ENCODE peak calls at places on chromosomes 1 and 21, in eight cellular contexts. F is cardiac muscle cell; Y is stimulated activated CD4-positive, alpha-beta T cell treated with anti-CD3 and anti-CD28 coated beads, Interleukin-12 subunit alpha, Interleukin-12 subunit beta, amount 100 ng/mL, for 48 hours; A is skeletal muscle cell; X is AG09319; J is heart right ventricle; H is T-helper 2 cell; P is mesenteric fat pad. C is an unnamed sample.

GRCh38 chr1:201186212-201186611 is 4.4 kb upstream of the IGFN1 start:
- DNase-seq in X (no peak), A (no peak), P (no peak), J (no peak), F (no peak), H (no peak), Y (no peak), C (no peak)

GRCh38 chr21:44067011-44067839 is 40.0 kb upstream of the PWP2 start:
- DNase-seq in F (no peak), A (no peak), Y (no peak), H (no peak), J (no peak), P (peak), X (no peak), C (no peak)

GRCh38 chr1:161082996-161083742 is 6.2 kb downstream of the NECTIN4 start:
- DNase-seq in A (peak), P (no peak), X (peak), H (no peak), Y (no peak), J (no peak), F (no peak), C (no peak)

GRCh38 chr1:232111616-232112015 is 485.0 kb downstream of the DISC1 start:
- DNase-seq in H (no peak), J (no peak), Y (no peak), X (no peak), F (no peak), P (no peak), A (no peak), C (no peak)

GRCh38 chr1:119012383-119012782 is 24.2 kb upstream of the TBX15 start:
- DNase-seq in A (no peak), Y (no peak), P (no peak), X (no peak), J (no peak), H (no peak), F (no peak), C (no peak)

GRCh38 chr1:204174958-204175357 is 8.8 kb upstream of the REN start:
- DNase-seq in Y (no peak), J (no peak), X (no peak), A (no peak), P (no peak), F (no peak), H (no peak), C (no peak)

GRCh38 chr1:229696385-229696784 is 70.3 kb downstream of the URB2 start:
- DNase-seq in H (no peak), F (no peak), X (no peak), Y (no peak), J (no peak), P (no peak), A (no peak), C (no peak)

GRCh38 chr1:193558491-193559028 is 372.1 kb upstream of the B3GALT2 start:
- DNase-seq in F (no peak), A (peak), X (no peak), J (no peak), H (peak), P (no peak), Y (no peak), C (no peak)

GRCh38 chr1:44029260-44029910 is 1.9 kb downstream of the SLC6A9 start:
- DNase-seq in A (no peak), X (no peak), J (peak), H (no peak), F (peak), Y (no peak), P (no peak), C (peak)

GRCh38 chr1:150972417-150972940 is 2.2 kb downstream of the CERS2 start:
- DNase-seq in Y (no peak), J (no peak), A (no peak), F (no peak), X (no peak), H (no peak), P (no peak), C (no peak)

GRCh38 chr1:110443393-110443918 is 7.5 kb upstream of the PROK1 start:
- DNase-seq in X (no peak), H (no peak), A (no peak), P (peak), J (no peak), Y (no peak), F (no peak), C (no peak)

GRCh38 chr1:62800825-62801306 is 16.9 kb downstream of the ATG4C start:
- DNase-seq in X (no peak), H (peak), F (no peak), A (no peak), Y (no peak), P (no peak), J (no peak), C (no peak)

GRCh38 chr21:40850071-40850470 is 3.1 kb upstream of the DSCAM start:
- DNase-seq in Y (no peak), X (no peak), J (no peak), F (no peak), H (no peak), A (no peak), P (no peak), C (no peak)

GRCh38 chr1:161946071-161946987 is 77.3 kb downstream of the OLFML2B start:
- DNase-seq in F (no peak), J (no peak), P (no peak), H (no peak), X (peak), Y (no peak), A (peak), C (no peak)

C was measured in T-helper 1 cell.